ENCODE peak calls at places on chromosomes 3 and 15, in seven cellular contexts. One of them, this sample, is unnamed.

GRCh38 chr3:126025116-126025729 is 56.2 kb downstream of the ROPN1B start:
- DNase-seq in activated CD4-positive, alpha-beta T cell treated with anti-CD3 and anti-CD28 coated beads, Interleukin-2, amount 50 U/mL, for 1 hour: no peak
- DNase-seq in stimulated activated CD4-positive, alpha-beta T cell treated with anti-CD3 and anti-CD28 coated beads, Interleukin-1b, Interleukin-23, amount 100 ng/mL, for 24 hours: no peak
- DNase-seq in hepatic stellate cell: no peak
- DNase-seq in hypothalamus: no peak
- DNase-seq in keratinocyte: no peak
- DNase-seq in posterior vena cava: peak
- DNase-seq in this sample: no peak

GRCh38 chr3:5128861-5129260 is 6.8 kb downstream of the ARL8B start:
- DNase-seq in activated CD4-positive, alpha-beta T cell treated with anti-CD3 and anti-CD28 coated beads, Interleukin-2, amount 50 U/mL, for 1 hour: no peak
- DNase-seq in stimulated activated CD4-positive, alpha-beta T cell treated with anti-CD3 and anti-CD28 coated beads, Interleukin-1b, Interleukin-23, amount 100 ng/mL, for 24 hours: no peak
- DNase-seq in hepatic stellate cell: no peak
- DNase-seq in hypothalamus: no peak
- DNase-seq in keratinocyte: no peak
- DNase-seq in posterior vena cava: no peak
- DNase-seq in this sample: no peak

GRCh38 chr15:33964665-33965040 is 3.6 kb upstream of the CHRM5 start:
- DNase-seq in activated CD4-positive, alpha-beta T cell treated with anti-CD3 and anti-CD28 coated beads, Interleukin-2, amount 50 U/mL, for 1 hour: no peak
- DNase-seq in stimulated activated CD4-positive, alpha-beta T cell treated with anti-CD3 and anti-CD28 coated beads, Interleukin-1b, Interleukin-23, amount 100 ng/mL, for 24 hours: no peak
- DNase-seq in hepatic stellate cell: no peak
- DNase-seq in hypothalamus: no peak
- DNase-seq in keratinocyte: no peak
- DNase-seq in posterior vena cava: no peak
- DNase-seq in this sample: no peak

GRCh38 chr3:54817628-54818027 is 110.2 kb downstream of the LRTM1 start:
- DNase-seq in activated CD4-positive, alpha-beta T cell treated with anti-CD3 and anti-CD28 coated beads, Interleukin-2, amount 50 U/mL, for 1 hour: no peak
- DNase-seq in stimulated activated CD4-positive, alpha-beta T cell treated with anti-CD3 and anti-CD28 coated beads, Interleukin-1b, Interleukin-23, amount 100 ng/mL, for 24 hours: no peak
- DNase-seq in hepatic stellate cell: no peak
- DNase-seq in hypothalamus: no peak
- DNase-seq in keratinocyte: no peak
- DNase-seq in posterior vena cava: no peak
- DNase-seq in this sample: no peak

GRCh38 chr15:29815000-29815704 is 7.1 kb downstream of the TJP1 start:
- DNase-seq in activated CD4-positive, alpha-beta T cell treated with anti-CD3 and anti-CD28 coated beads, Interleukin-2, amount 50 U/mL, for 1 hour: no peak
- DNase-seq in stimulated activated CD4-positive, alpha-beta T cell treated with anti-CD3 and anti-CD28 coated beads, Interleukin-1b, Interleukin-23, amount 100 ng/mL, for 24 hours: no peak
- DNase-seq in hepatic stellate cell: no peak
- DNase-seq in hypothalamus: no peak
- DNase-seq in keratinocyte: no peak
- DNase-seq in posterior vena cava: no peak
- DNase-seq in this sample: no peak

GRCh38 chr15:92656089-92656488 is 514 bp upstream of the FAM174B start:
- DNase-seq in activated CD4-positive, alpha-beta T cell treated with anti-CD3 and anti-CD28 coated beads, Interleukin-2, amount 50 U/mL, for 1 hour: no peak
- DNase-seq in stimulated activated CD4-positive, alpha-beta T cell treated with anti-CD3 and anti-CD28 coated beads, Interleukin-1b, Interleukin-23, amount 100 ng/mL, for 24 hours: no peak
- DNase-seq in hepatic stellate cell: no peak
- DNase-seq in hypothalamus: no peak
- DNase-seq in keratinocyte: no peak
- DNase-seq in posterior vena cava: no peak
- DNase-seq in this sample: no peak

GRCh38 chr3:133466531-133467386 is 66.9 kb downstream of the BFSP2 start:
- DNase-seq in activated CD4-positive, alpha-beta T cell treated with anti-CD3 and anti-CD28 coated beads, Interleukin-2, amount 50 U/mL, for 1 hour: no peak
- DNase-seq in stimulated activated CD4-positive, alpha-beta T cell treated with anti-CD3 and anti-CD28 coated beads, Interleukin-1b, Interleukin-23, amount 100 ng/mL, for 24 hours: no peak
- DNase-seq in hepatic stellate cell: no peak
- DNase-seq in hypothalamus: no peak
- DNase-seq in keratinocyte: no peak
- DNase-seq in posterior vena cava: no peak
- DNase-seq in this sample: no peak

GRCh38 chr3:185423178-185423577 is 60.2 kb downstream of the MAP3K13 start:
- DNase-seq in activated CD4-positive, alpha-beta T cell treated with anti-CD3 and anti-CD28 coated beads, Interleukin-2, amount 50 U/mL, for 1 hour: no peak
- DNase-seq in stimulated activated CD4-positive, alpha-beta T cell treated with anti-CD3 and anti-CD28 coated beads, Interleukin-1b, Interleukin-23, amount 100 ng/mL, for 24 hours: no peak
- DNase-seq in hepatic stellate cell: no peak
- DNase-seq in hypothalamus: no peak
- DNase-seq in keratinocyte: no peak
- DNase-seq in posterior vena cava: no peak
- DNase-seq in this sample: no peak

GRCh38 chr3:58034738-58035511 is 26.7 kb downstream of the FLNB start:
- DNase-seq in activated CD4-positive, alpha-beta T cell treated with anti-CD3 and anti-CD28 coated beads, Interleukin-2, amount 50 U/mL, for 1 hour: peak
- DNase-seq in stimulated activated CD4-positive, alpha-beta T cell treated with anti-CD3 and anti-CD28 coated beads, Interleukin-1b, Interleukin-23, amount 100 ng/mL, for 24 hours: no peak
- DNase-seq in hepatic stellate cell: no peak
- DNase-seq in hypothalamus: no peak
- DNase-seq in keratinocyte: no peak
- DNase-seq in posterior vena cava: peak
- DNase-seq in this sample: peak

GRCh38 chr3:105836533-105836932 is 32.3 kb downstream of the CBLB start:
- DNase-seq in activated CD4-positive, alpha-beta T cell treated with anti-CD3 and anti-CD28 coated beads, Interleukin-2, amount 50 U/mL, for 1 hour: no peak
- DNase-seq in stimulated activated CD4-positive, alpha-beta T cell treated with anti-CD3 and anti-CD28 coated beads, Interleukin-1b, Interleukin-23, amount 100 ng/mL, for 24 hours: no peak
- DNase-seq in hepatic stellate cell: peak
- DNase-seq in hypothalamus: no peak
- DNase-seq in keratinocyte: no peak
- DNase-seq in posterior vena cava: no peak
- DNase-seq in this sample: no peak

GRCh38 chr3:182364723-182365650 is 428.3 kb upstream of the ATP11B start:
- DNase-seq in activated CD4-positive, alpha-beta T cell treated with anti-CD3 and anti-CD28 coated beads, Interleukin-2, amount 50 U/mL, for 1 hour: no peak
- DNase-seq in stimulated activated CD4-positive, alpha-beta T cell treated with anti-CD3 and anti-CD28 coated beads, Interleukin-1b, Interleukin-23, amount 100 ng/mL, for 24 hours: no peak
- DNase-seq in hepatic stellate cell: no peak
- DNase-seq in hypothalamus: peak
- DNase-seq in keratinocyte: peak
- DNase-seq in posterior vena cava: no peak
- DNase-seq in this sample: no peak

GRCh38 chr3:133883657-133884546 is 11.8 kb downstream of the RAB6B start:
- DNase-seq in activated CD4-positive, alpha-beta T cell treated with anti-CD3 and anti-CD28 coated beads, Interleukin-2, amount 50 U/mL, for 1 hour: no peak
- DNase-seq in stimulated activated CD4-positive, alpha-beta T cell treated with anti-CD3 and anti-CD28 coated beads, Interleukin-1b, Interleukin-23, amount 100 ng/mL, for 24 hours: no peak
- DNase-seq in hepatic stellate cell: no peak
- DNase-seq in hypothalamus: no peak
- DNase-seq in keratinocyte: no peak
- DNase-seq in posterior vena cava: no peak
- DNase-seq in this sample: peak

GRCh38 chr3:8665407-8665896 is 20.9 kb upstream of the SSUH2 start:
- DNase-seq in activated CD4-positive, alpha-beta T cell treated with anti-CD3 and anti-CD28 coated beads, Interleukin-2, amount 50 U/mL, for 1 hour: no peak
- DNase-seq in stimulated activated CD4-positive, alpha-beta T cell treated with anti-CD3 and anti-CD28 coated beads, Interleukin-1b, Interleukin-23, amount 100 ng/mL, for 24 hours: no peak
- DNase-seq in hepatic stellate cell: no peak
- DNase-seq in hypothalamus: no peak
- DNase-seq in keratinocyte: no peak
- DNase-seq in posterior vena cava: no peak
- DNase-seq in this sample: no peak

GRCh38 chr3:12584091-12584490 is 27.2 kb downstream of the MKRN2 start:
- DNase-seq in activated CD4-positive, alpha-beta T cell treated with anti-CD3 and anti-CD28 coated beads, Interleukin-2, amount 50 U/mL, for 1 hour: no peak
- DNase-seq in stimulated activated CD4-positive, alpha-beta T cell treated with anti-CD3 and anti-CD28 coated beads, Interleukin-1b, Interleukin-23, amount 100 ng/mL, for 24 hours: no peak
- DNase-seq in hepatic stellate cell: no peak
- DNase-seq in hypothalamus: no peak
- DNase-seq in keratinocyte: no peak
- DNase-seq in posterior vena cava: no peak
- DNase-seq in this sample: no peak

GRCh38 chr15:43794269-43795037 is 2.3 kb downstream of the SERF2 start:
- DNase-seq in activated CD4-positive, alpha-beta T cell treated with anti-CD3 and anti-CD28 coated beads, Interleukin-2, amount 50 U/mL, for 1 hour: no peak
- DNase-seq in stimulated activated CD4-positive, alpha-beta T cell treated with anti-CD3 and anti-CD28 coated beads, Interleukin-1b, Interleukin-23, amount 100 ng/mL, for 24 hours: no peak
- DNase-seq in hepatic stellate cell: no peak
- DNase-seq in hypothalamus: no peak
- DNase-seq in keratinocyte: no peak
- DNase-seq in posterior vena cava: no peak
- DNase-seq in this sample: no peak

GRCh38 chr15:34038023-34038403 is 991 bp downstream of the AVEN start:
- DNase-seq in activated CD4-positive, alpha-beta T cell treated with anti-CD3 and anti-CD28 coated beads, Interleukin-2, amount 50 U/mL, for 1 hour: no peak
- DNase-seq in stimulated activated CD4-positive, alpha-beta T cell treated with anti-CD3 and anti-CD28 coated beads, Interleukin-1b, Interleukin-23, amount 100 ng/mL, for 24 hours: no peak
- DNase-seq in hepatic stellate cell: no peak
- DNase-seq in hypothalamus: no peak
- DNase-seq in keratinocyte: no peak
- DNase-seq in posterior vena cava: no peak
- DNase-seq in this sample: no peak

GRCh38 chr3:101888653-101889052 is 39.3 kb downstream of the NFKBIZ start:
- DNase-seq in activated CD4-positive, alpha-beta T cell treated with anti-CD3 and anti-CD28 coated beads, Interleukin-2, amount 50 U/mL, for 1 hour: no peak
- DNase-seq in stimulated activated CD4-positive, alpha-beta T cell treated with anti-CD3 and anti-CD28 coated beads, Interleukin-1b, Interleukin-23, amount 100 ng/mL, for 24 hours: no peak
- DNase-seq in hepatic stellate cell: no peak
- DNase-seq in hypothalamus: no peak
- DNase-seq in keratinocyte: no peak
- DNase-seq in posterior vena cava: no peak
- DNase-seq in this sample: no peak

GRCh38 chr15:91488452-91488851 is 365.1 kb upstream of the SLCO3A1 start:
- DNase-seq in activated CD4-positive, alpha-beta T cell treated with anti-CD3 and anti-CD28 coated beads, Interleukin-2, amount 50 U/mL, for 1 hour: no peak
- DNase-seq in stimulated activated CD4-positive, alpha-beta T cell treated with anti-CD3 and anti-CD28 coated beads, Interleukin-1b, Interleukin-23, amount 100 ng/mL, for 24 hours: no peak
- DNase-seq in hepatic stellate cell: no peak
- DNase-seq in hypothalamus: no peak
- DNase-seq in keratinocyte: no peak
- DNase-seq in posterior vena cava: no peak
- DNase-seq in this sample: no peak

GRCh38 chr3:88168171-88168570 is 18.4 kb downstream of the C3orf38 start:
- DNase-seq in activated CD4-positive, alpha-beta T cell treated with anti-CD3 and anti-CD28 coated beads, Interleukin-2, amount 50 U/mL, for 1 hour: no peak
- DNase-seq in stimulated activated CD4-positive, alpha-beta T cell treated with anti-CD3 and anti-CD28 coated beads, Interleukin-1b, Interleukin-23, amount 100 ng/mL, for 24 hours: no peak
- DNase-seq in hepatic stellate cell: no peak
- DNase-seq in hypothalamus: no peak
- DNase-seq in keratinocyte: no peak
- DNase-seq in posterior vena cava: no peak
- DNase-seq in this sample: no peak

GRCh38 chr3:28590216-28590615 is 241.6 kb upstream of the AZI2 start:
- DNase-seq in activated CD4-positive, alpha-beta T cell treated with anti-CD3 and anti-CD28 coated beads, Interleukin-2, amount 50 U/mL, for 1 hour: no peak
- DNase-seq in stimulated activated CD4-positive, alpha-beta T cell treated with anti-CD3 and anti-CD28 coated beads, Interleukin-1b, Interleukin-23, amount 100 ng/mL, for 24 hours: no peak
- DNase-seq in hepatic stellate cell: no peak
- DNase-seq in hypothalamus: no peak
- DNase-seq in keratinocyte: no peak
- DNase-seq in posterior vena cava: no peak
- DNase-seq in this sample: no peak

GRCh38 chr15:80502782-80503181 is 98.6 kb downstream of the ARNT2 start:
- DNase-seq in activated CD4-positive, alpha-beta T cell treated with anti-CD3 and anti-CD28 coated beads, Interleukin-2, amount 50 U/mL, for 1 hour: no peak
- DNase-seq in stimulated activated CD4-positive, alpha-beta T cell treated with anti-CD3 and anti-CD28 coated beads, Interleukin-1b, Interleukin-23, amount 100 ng/mL, for 24 hours: no peak
- DNase-seq in hepatic stellate cell: no peak
- DNase-seq in hypothalamus: no peak
- DNase-seq in keratinocyte: no peak
- DNase-seq in posterior vena cava: no peak
- DNase-seq in this sample: no peak

GRCh38 chr3:42764561-42765295 is 8.3 kb downstream of the CCDC13 start:
- DNase-seq in activated CD4-positive, alpha-beta T cell treated with anti-CD3 and anti-CD28 coated beads, Interleukin-2, amount 50 U/mL, for 1 hour: no peak
- DNase-seq in stimulated activated CD4-positive, alpha-beta T cell treated with anti-CD3 and anti-CD28 coated beads, Interleukin-1b, Interleukin-23, amount 100 ng/mL, for 24 hours: no peak
- DNase-seq in hepatic stellate cell: no peak
- DNase-seq in hypothalamus: no peak
- DNase-seq in keratinocyte: no peak
- DNase-seq in posterior vena cava: no peak
- DNase-seq in this sample: no peak

GRCh38 chr3:58068126-58068809 is 60.0 kb downstream of the FLNB start:
- DNase-seq in activated CD4-positive, alpha-beta T cell treated with anti-CD3 and anti-CD28 coated beads, Interleukin-2, amount 50 U/mL, for 1 hour: no peak
- DNase-seq in stimulated activated CD4-positive, alpha-beta T cell treated with anti-CD3 and anti-CD28 coated beads, Interleukin-1b, Interleukin-23, amount 100 ng/mL, for 24 hours: no peak
- DNase-seq in hepatic stellate cell: no peak
- DNase-seq in hypothalamus: no peak
- DNase-seq in keratinocyte: no peak
- DNase-seq in posterior vena cava: no peak
- DNase-seq in this sample: no peak

GRCh38 chr3:83092521-83093221 is 1331.2 kb upstream of the GBE1 start:
- DNase-seq in activated CD4-positive, alpha-beta T cell treated with anti-CD3 and anti-CD28 coated beads, Interleukin-2, amount 50 U/mL, for 1 hour: no peak
- DNase-seq in stimulated activated CD4-positive, alpha-beta T cell treated with anti-CD3 and anti-CD28 coated beads, Interleukin-1b, Interleukin-23, amount 100 ng/mL, for 24 hours: no peak
- DNase-seq in hepatic stellate cell: no peak
- DNase-seq in hypothalamus: no peak
- DNase-seq in keratinocyte: no peak
- DNase-seq in posterior vena cava: no peak
- DNase-seq in this sample: no peak

GRCh38 chr15:68027388-68027787 is 26.7 kb upstream of the PIAS1 start:
- DNase-seq in activated CD4-positive, alpha-beta T cell treated with anti-CD3 and anti-CD28 coated beads, Interleukin-2, amount 50 U/mL, for 1 hour: no peak
- DNase-seq in stimulated activated CD4-positive, alpha-beta T cell treated with anti-CD3 and anti-CD28 coated beads, Interleukin-1b, Interleukin-23, amount 100 ng/mL, for 24 hours: no peak
- DNase-seq in hepatic stellate cell: no peak
- DNase-seq in hypothalamus: no peak
- DNase-seq in keratinocyte: no peak
- DNase-seq in posterior vena cava: no peak
- DNase-seq in this sample: no peak

GRCh38 chr15:71458089-71458660 is 342.9 kb downstream of the THSD4 start:
- DNase-seq in activated CD4-positive, alpha-beta T cell treated with anti-CD3 and anti-CD28 coated beads, Interleukin-2, amount 50 U/mL, for 1 hour: no peak
- DNase-seq in stimulated activated CD4-positive, alpha-beta T cell treated with anti-CD3 and anti-CD28 coated beads, Interleukin-1b, Interleukin-23, amount 100 ng/mL, for 24 hours: no peak
- DNase-seq in hepatic stellate cell: no peak
- DNase-seq in hypothalamus: no peak
- DNase-seq in keratinocyte: no peak
- DNase-seq in posterior vena cava: no peak
- DNase-seq in this sample: no peak

GRCh38 chr15:80778964-80779657 is at the start of gene CEMIP:
- DNase-seq in activated CD4-positive, alpha-beta T cell treated with anti-CD3 and anti-CD28 coated beads, Interleukin-2, amount 50 U/mL, for 1 hour: peak
- DNase-seq in stimulated activated CD4-positive, alpha-beta T cell treated with anti-CD3 and anti-CD28 coated beads, Interleukin-1b, Interleukin-23, amount 100 ng/mL, for 24 hours: peak
- DNase-seq in hepatic stellate cell: peak
- DNase-seq in hypothalamus: peak
- DNase-seq in keratinocyte: no peak
- DNase-seq in posterior vena cava: peak
- DNase-seq in this sample: peak

GRCh38 chr3:47646362-47646761 is 67.7 kb upstream of the CSPG5 start:
- DNase-seq in activated CD4-positive, alpha-beta T cell treated with anti-CD3 and anti-CD28 coated beads, Interleukin-2, amount 50 U/mL, for 1 hour: no peak
- DNase-seq in stimulated activated CD4-positive, alpha-beta T cell treated with anti-CD3 and anti-CD28 coated beads, Interleukin-1b, Interleukin-23, amount 100 ng/mL, for 24 hours: no peak
- DNase-seq in hepatic stellate cell: no peak
- DNase-seq in hypothalamus: no peak
- DNase-seq in keratinocyte: no peak
- DNase-seq in posterior vena cava: no peak
- DNase-seq in this sample: no peak

GRCh38 chr15:86608461-86608860 is 528.8 kb downstream of the AGBL1 start:
- DNase-seq in activated CD4-positive, alpha-beta T cell treated with anti-CD3 and anti-CD28 coated beads, Interleukin-2, amount 50 U/mL, for 1 hour: no peak
- DNase-seq in stimulated activated CD4-positive, alpha-beta T cell treated with anti-CD3 and anti-CD28 coated beads, Interleukin-1b, Interleukin-23, amount 100 ng/mL, for 24 hours: no peak
- DNase-seq in hepatic stellate cell: no peak
- DNase-seq in hypothalamus: no peak
- DNase-seq in keratinocyte: no peak
- DNase-seq in posterior vena cava: no peak
- DNase-seq in this sample: no peak

GRCh38 chr15:73370151-73370550 is 1.4 kb upstream of the HCN4 start:
- DNase-seq in activated CD4-positive, alpha-beta T cell treated with anti-CD3 and anti-CD28 coated beads, Interleukin-2, amount 50 U/mL, for 1 hour: no peak
- DNase-seq in stimulated activated CD4-positive, alpha-beta T cell treated with anti-CD3 and anti-CD28 coated beads, Interleukin-1b, Interleukin-23, amount 100 ng/mL, for 24 hours: no peak
- DNase-seq in hepatic stellate cell: no peak
- DNase-seq in hypothalamus: no peak
- DNase-seq in keratinocyte: no peak
- DNase-seq in posterior vena cava: no peak
- DNase-seq in this sample: no peak

GRCh38 chr3:19267040-19267439 is 118.7 kb downstream of the KCNH8 start:
- DNase-seq in activated CD4-positive, alpha-beta T cell treated with anti-CD3 and anti-CD28 coated beads, Interleukin-2, amount 50 U/mL, for 1 hour: no peak
- DNase-seq in stimulated activated CD4-positive, alpha-beta T cell treated with anti-CD3 and anti-CD28 coated beads, Interleukin-1b, Interleukin-23, amount 100 ng/mL, for 24 hours: no peak
- DNase-seq in hepatic stellate cell: no peak
- DNase-seq in hypothalamus: no peak
- DNase-seq in keratinocyte: no peak
- DNase-seq in posterior vena cava: no peak
- DNase-seq in this sample: no peak